ENCODE peak calls at places on chromosomes 4 and X, in four cellular contexts. One of them, this sample, is unnamed.

GRCh38 chr4:84237008-84237407 is 262.1 kb downstream of the NKX6-1 start:
- DNase-seq in sciatic nerve: no peak
- DNase-seq in lung: no peak
- DNase-seq in heart left ventricle: no peak
- DNase-seq in this sample: no peak

GRCh38 chr4:186701273-186701672 is 22.4 kb downstream of the FAT1 start:
- DNase-seq in sciatic nerve: peak; percentile 69
- DNase-seq in lung: no peak
- DNase-seq in heart left ventricle: peak; percentile 63
- DNase-seq in this sample: no peak

GRCh38 chrX:38166478-38167083 is 54.1 kb downstream of the SRPX start:
- DNase-seq in sciatic nerve: no peak
- DNase-seq in lung: no peak
- DNase-seq in heart left ventricle: no peak
- DNase-seq in this sample: peak; percentile 18

GRCh38 chrX:23634181-23634580 is 33.1 kb upstream of the PRDX4 start:
- DNase-seq in sciatic nerve: no peak
- DNase-seq in lung: no peak
- DNase-seq in heart left ventricle: no peak
- DNase-seq in this sample: no peak

GRCh38 chr4:73734405-73735070 is 5.8 kb upstream of the CXCL8 start:
- DNase-seq in sciatic nerve: no peak
- DNase-seq in lung: no peak
- DNase-seq in heart left ventricle: no peak
- DNase-seq in this sample: no peak

GRCh38 chr4:60605651-60606354 is 594.3 kb upstream of the ADGRL3 start:
- DNase-seq in sciatic nerve: no peak
- DNase-seq in lung: no peak
- DNase-seq in heart left ventricle: no peak
- DNase-seq in this sample: no peak

GRCh38 chrX:49264460-49264859 is at the start of gene FOXP3:
- DNase-seq in sciatic nerve: no peak
- DNase-seq in lung: no peak
- DNase-seq in heart left ventricle: no peak
- DNase-seq in this sample: no peak

GRCh38 chr4:38040619-38041018 is 80.4 kb downstream of the PTTG2 start:
- DNase-seq in sciatic nerve: no peak
- DNase-seq in lung: no peak
- DNase-seq in heart left ventricle: no peak
- DNase-seq in this sample: no peak

GRCh38 chrX:1487401-1487800 is 34.7 kb upstream of the ASMTL start:
- DNase-seq in sciatic nerve: no peak
- DNase-seq in lung: no peak
- DNase-seq in heart left ventricle: no peak
- DNase-seq in this sample: no peak

GRCh38 chr4:81314196-81314896 is 99.3 kb upstream of the PRKG2 start:
- DNase-seq in sciatic nerve: no peak
- DNase-seq in lung: peak; percentile 63
- DNase-seq in heart left ventricle: peak; percentile 72
- DNase-seq in this sample: peak; percentile 71

GRCh38 chr4:22514431-22514830 is 1.4 kb downstream of the ADGRA3 start:
- DNase-seq in sciatic nerve: no peak
- DNase-seq in lung: no peak
- DNase-seq in heart left ventricle: no peak
- DNase-seq in this sample: no peak

GRCh38 chr4:77045490-77045889 is 30.3 kb downstream of the CCNI start:
- DNase-seq in sciatic nerve: no peak
- DNase-seq in lung: no peak
- DNase-seq in heart left ventricle: no peak
- DNase-seq in this sample: no peak